ENCODE peak calls at places on chromosomes 16 and 17, in nine cellular contexts. O, R, B, D, G, A, L, I and C are unnamed samples.

GRCh38 chr16:72922714-72923113 is 125.2 kb downstream of the ZFHX3 start:
- DNase-seq in O (no peak), R (no peak), B (no peak), D (no peak), G (no peak), A (no peak), L (no peak), I (no peak), C (no peak)

GRCh38 chr16:85333744-85334640 is 221.7 kb upstream of the CIBAR2 start:
- DNase-seq in O (no peak), R (no peak), B (no peak), D (no peak), G (no peak), A (no peak), L (no peak), I (no peak), C (no peak)

GRCh38 chr16:24978370-24978914 is 36.7 kb downstream of the ARHGAP17 start:
- DNase-seq in O (no peak), R (no peak), B (no peak), D (no peak), G (no peak), A (no peak), L (no peak), I (no peak), C (no peak)

GRCh38 chr16:3444032-3444388 is 530 bp downstream of the NAA60 start:
- DNase-seq in O (no peak), R (no peak), B (peak), D (peak), G (peak), A (no peak), L (peak), I (no peak), C (no peak)

GRCh38 chr16:46717692-46718091 is 28.2 kb downstream of the ORC6 start:
- DNase-seq in O (no peak), R (no peak), B (no peak), D (no peak), G (no peak), A (no peak), L (no peak), I (no peak), C (peak)

GRCh38 chr17:2875608-2876007 is 79.4 kb downstream of the RAP1GAP2 start:
- DNase-seq in O (no peak), R (no peak), B (no peak), D (no peak), G (no peak), A (no peak), L (no peak), I (no peak), C (no peak)

GRCh38 chr16:81626181-81626674 is 152.9 kb upstream of the PLCG2 start:
- DNase-seq in O (no peak), R (no peak), B (no peak), D (no peak), G (no peak), A (no peak), L (no peak), I (no peak), C (no peak)

GRCh38 chr17:59373879-59374495 is 42.5 kb downstream of the YPEL2 start:
- DNase-seq in O (no peak), R (no peak), B (no peak), D (peak), G (peak), A (no peak), L (peak), I (no peak), C (no peak)

GRCh38 chr17:6070895-6071511 is 824 bp downstream of the WSCD1 start:
- DNase-seq in O (no peak), R (no peak), B (no peak), D (no peak), G (no peak), A (no peak), L (peak), I (peak), C (no peak)

GRCh38 chr16:82938108-82938507 is 311.3 kb downstream of the CDH13 start:
- DNase-seq in O (no peak), R (no peak), B (no peak), D (no peak), G (no peak), A (no peak), L (no peak), I (no peak), C (no peak)

GRCh38 chr17:56913000-56913866 is 616 bp downstream of the TRIM25 start:
- DNase-seq in O (peak), R (peak), B (no peak), D (no peak), G (no peak), A (peak), L (peak), I (peak), C (peak)

GRCh38 chr17:19388791-19389190 is 1.8 kb upstream of the MFAP4 start:
- DNase-seq in O (peak), R (no peak), B (no peak), D (peak), G (no peak), A (no peak), L (no peak), I (no peak), C (no peak)

GRCh38 chr16:66378739-66379570 is 12.5 kb downstream of the CDH5 start:
- DNase-seq in O (no peak), R (no peak), B (no peak), D (no peak), G (no peak), A (no peak), L (no peak), I (no peak), C (no peak)

GRCh38 chr17:50181155-50181554 is 15.3 kb downstream of the SGCA start:
- DNase-seq in O (no peak), R (no peak), B (no peak), D (no peak), G (no peak), A (no peak), L (no peak), I (no peak), C (no peak)

GRCh38 chr16:87963400-87963799 is 12.2 kb downstream of the BANP start:
- DNase-seq in O (no peak), R (no peak), B (no peak), D (peak), G (no peak), A (no peak), L (no peak), I (no peak), C (no peak)

GRCh38 chr16:519841-520687 is 7.4 kb upstream of the CAPN15 start:
- DNase-seq in O (no peak), R (no peak), B (no peak), D (no peak), G (no peak), A (no peak), L (no peak), I (no peak), C (no peak)

GRCh38 chr16:22008215-22009142 is 568 bp downstream of the MOSMO start:
- DNase-seq in O (peak), R (no peak), B (no peak), D (no peak), G (no peak), A (peak), L (peak), I (peak), C (peak)

GRCh38 chr17:52390422-52390821 is 231.9 kb upstream of the CA10 start:
- DNase-seq in O (no peak), R (no peak), B (no peak), D (no peak), G (no peak), A (no peak), L (no peak), I (no peak), C (no peak)

GRCh38 chr17:57536789-57537523 is 208.1 kb downstream of the CCDC182 start:
- DNase-seq in O (no peak), R (no peak), B (no peak), D (no peak), G (no peak), A (no peak), L (no peak), I (no peak), C (no peak)

GRCh38 chr16:66899945-66900688 is 18.6 kb downstream of the CDH16 start:
- DNase-seq in O (peak), R (no peak), B (peak), D (peak), G (peak), A (peak), L (peak), I (no peak), C (peak)

GRCh38 chr16:68506331-68507053 is 32.6 kb upstream of the ZFP90 start:
- DNase-seq in O (no peak), R (no peak), B (no peak), D (no peak), G (no peak), A (no peak), L (no peak), I (no peak), C (no peak)

GRCh38 chr17:45370949-45371413 is 54.2 kb upstream of the MAP3K14 start:
- DNase-seq in O (no peak), R (no peak), B (no peak), D (no peak), G (no peak), A (no peak), L (no peak), I (no peak), C (no peak)

GRCh38 chr16:13039526-13039925 is 138.1 kb downstream of the SHISA9 start:
- DNase-seq in O (no peak), R (no peak), B (no peak), D (no peak), G (no peak), A (no peak), L (no peak), I (no peak), C (no peak)

GRCh38 chr16:12141073-12141472 is 164.5 kb downstream of the SNX29 start:
- DNase-seq in O (no peak), R (no peak), B (no peak), D (no peak), G (no peak), A (no peak), L (no peak), I (no peak), C (no peak)

GRCh38 chr17:66637491-66637890 is 197.4 kb upstream of the CACNG5 start:
- DNase-seq in O (no peak), R (no peak), B (no peak), D (no peak), G (no peak), A (no peak), L (no peak), I (no peak), C (no peak)

GRCh38 chr17:17713839-17714238 is 32.6 kb downstream of the RAI1 start:
- DNase-seq in O (peak), R (no peak), B (peak), D (peak), G (peak), A (no peak), L (peak), I (no peak), C (no peak)

GRCh38 chr17:48718781-48719641 is 3.3 kb downstream of the PRAC1 start:
- DNase-seq in O (no peak), R (peak), B (no peak), D (no peak), G (no peak), A (no peak), L (no peak), I (no peak), C (no peak)

GRCh38 chr17:42266918-42267766 is 9.0 kb downstream of the STAT5B start:
- DNase-seq in O (no peak), R (no peak), B (no peak), D (peak), G (no peak), A (no peak), L (peak), I (no peak), C (no peak)

GRCh38 chr17:43723697-43724359 is 34.8 kb downstream of the SOST start:
- DNase-seq in O (no peak), R (no peak), B (peak), D (peak), G (no peak), A (peak), L (no peak), I (no peak), C (no peak)

GRCh38 chr17:55830210-55830609 is 79.4 kb downstream of the PCTP start:
- DNase-seq in O (no peak), R (no peak), B (no peak), D (no peak), G (no peak), A (no peak), L (no peak), I (no peak), C (no peak)

GRCh38 chr17:55820675-55821074 is 69.8 kb downstream of the PCTP start:
- DNase-seq in O (no peak), R (no peak), B (no peak), D (no peak), G (no peak), A (no peak), L (no peak), I (no peak), C (no peak)

GRCh38 chr17:55830699-55831098 is 79.8 kb downstream of the PCTP start:
- DNase-seq in O (no peak), R (no peak), B (no peak), D (no peak), G (no peak), A (no peak), L (no peak), I (no peak), C (no peak)

DNA sequence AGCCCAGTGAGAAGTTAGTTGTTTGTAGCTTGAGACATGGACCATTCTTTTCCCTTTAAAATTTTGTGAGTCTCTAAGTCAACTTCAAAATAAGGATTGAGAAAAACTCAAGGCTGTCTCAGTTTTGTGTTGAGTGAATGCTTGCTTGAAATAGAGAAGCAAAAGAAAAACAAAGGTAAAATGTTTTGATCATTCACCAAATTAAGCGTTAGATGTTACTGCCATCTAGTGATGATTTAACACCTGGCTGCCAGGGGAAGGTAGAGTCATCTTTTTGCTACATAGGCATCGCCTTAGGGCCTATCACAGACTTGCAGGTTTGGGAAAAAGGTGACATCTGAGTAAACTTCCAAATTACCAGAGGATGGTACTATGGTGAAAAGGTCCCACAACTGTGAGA is 74.4 kb downstream of the PCTP start:
- DNase-seq in O (no peak), R (no peak), B (peak), D (no peak), G (no peak), A (no peak), L (no peak), I (no peak), C (no peak)
- TF ChIP-seq CTCF in O (no peak), R (peak), B (no peak), D (no peak), G (no peak), A (peak), L (peak), I (peak), C (no peak)

GRCh38 chr17:62206550-62206949 is 141.5 kb upstream of the MED13 start:
- DNase-seq in O (no peak), R (no peak), B (no peak), D (no peak), G (no peak), A (no peak), L (no peak), I (no peak), C (no peak)
- TF ChIP-seq CTCF in O (no peak), R (no peak), B (no peak), D (no peak), G (no peak), A (no peak), L (no peak), I (no peak), C (no peak)

DNA sequence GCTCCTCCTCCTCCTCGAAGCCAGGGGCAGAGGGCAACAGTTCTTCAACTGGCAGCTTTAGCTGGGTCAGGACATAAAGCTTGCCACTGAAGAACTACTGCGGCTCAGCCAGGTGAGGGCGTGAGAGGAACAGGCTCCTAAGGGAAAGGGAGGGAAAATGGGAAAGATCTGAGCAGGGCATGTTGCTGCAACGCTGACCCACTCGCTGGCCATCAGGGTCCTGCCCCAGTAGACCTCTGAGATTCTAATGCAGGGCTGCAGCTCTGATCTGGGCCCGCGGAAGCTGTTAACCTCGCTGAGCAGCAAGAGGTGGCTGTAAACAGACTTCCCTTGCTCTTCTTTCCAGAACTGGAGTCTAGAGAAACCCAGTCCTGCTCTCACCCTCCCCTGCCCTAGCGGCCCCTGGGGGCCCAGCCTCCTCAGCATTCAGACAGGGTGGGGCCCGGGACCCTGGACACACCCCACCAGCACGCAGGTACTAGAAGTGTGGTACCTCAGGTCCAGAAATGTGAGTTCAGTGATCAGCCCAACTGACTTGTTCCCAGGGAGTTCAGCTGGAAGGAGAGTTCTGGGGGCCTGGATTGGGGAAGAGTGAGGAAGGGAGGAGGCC is 3.8 kb upstream of the TLCD2 start:
- DNase-seq in O (peak), R (peak), B (peak), D (peak), G (peak), A (no peak), L (peak), I (peak), C (no peak)
- TF ChIP-seq CTCF in O (peak), R (peak), B (peak), D (peak), G (no peak), A (peak), L (peak), I (peak), C (no peak)

GRCh38 chr17:12958786-12959185 is 59.0 kb downstream of the ELAC2 start:
- DNase-seq in O (no peak), R (no peak), B (no peak), D (no peak), G (no peak), A (no peak), L (no peak), I (no peak), C (no peak)

GRCh38 chr17:12953126-12953525 is 64.7 kb downstream of the ELAC2 start:
- DNase-seq in O (no peak), R (no peak), B (no peak), D (no peak), G (no peak), A (no peak), L (no peak), I (no peak), C (no peak)

GRCh38 chr17:12959441-12959840 is 58.4 kb downstream of the ELAC2 start:
- DNase-seq in O (no peak), R (no peak), B (no peak), D (peak), G (no peak), A (no peak), L (no peak), I (no peak), C (no peak)

GRCh38 chr17:12952012-12952411 is 65.8 kb downstream of the ELAC2 start:
- DNase-seq in O (no peak), R (no peak), B (no peak), D (no peak), G (no peak), A (no peak), L (no peak), I (no peak), C (no peak)

DNA sequence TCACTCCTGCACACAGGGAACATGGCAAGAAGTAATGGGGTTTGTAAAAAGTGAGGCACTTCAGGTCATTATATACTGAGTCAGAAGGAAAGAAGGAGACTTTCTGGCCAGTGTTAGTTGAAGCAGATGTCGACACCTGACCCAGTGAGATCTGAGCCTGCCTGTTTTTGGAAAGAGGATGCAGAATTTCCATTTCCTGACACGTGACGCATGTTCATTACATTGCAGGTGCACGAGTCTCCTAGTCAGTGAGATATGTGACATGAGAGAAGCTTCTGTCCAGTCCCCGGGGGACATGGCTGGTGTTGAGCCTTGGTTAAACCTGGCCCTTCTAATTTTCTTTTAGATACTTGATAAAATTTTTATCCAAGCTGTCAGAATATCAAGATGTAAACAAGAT is 62.3 kb downstream of the ELAC2 start:
- DNase-seq in O (no peak), R (no peak), B (no peak), D (no peak), G (no peak), A (no peak), L (no peak), I (no peak), C (no peak)
- TF ChIP-seq CTCF in O (no peak), R (no peak), B (no peak), D (no peak), G (no peak), A (no peak), L (no peak), I (no peak), C (no peak)

GRCh38 chr17:75758131-75758905 is 6.7 kb downstream of the GALK1 start:
- DNase-seq in O (no peak), R (no peak), B (no peak), D (no peak), G (no peak), A (no peak), L (no peak), I (no peak), C (no peak)
- TF ChIP-seq CTCF in O (no peak), R (no peak), B (peak), D (peak), G (no peak), A (peak), L (peak), I (no peak), C (no peak)

DNA sequence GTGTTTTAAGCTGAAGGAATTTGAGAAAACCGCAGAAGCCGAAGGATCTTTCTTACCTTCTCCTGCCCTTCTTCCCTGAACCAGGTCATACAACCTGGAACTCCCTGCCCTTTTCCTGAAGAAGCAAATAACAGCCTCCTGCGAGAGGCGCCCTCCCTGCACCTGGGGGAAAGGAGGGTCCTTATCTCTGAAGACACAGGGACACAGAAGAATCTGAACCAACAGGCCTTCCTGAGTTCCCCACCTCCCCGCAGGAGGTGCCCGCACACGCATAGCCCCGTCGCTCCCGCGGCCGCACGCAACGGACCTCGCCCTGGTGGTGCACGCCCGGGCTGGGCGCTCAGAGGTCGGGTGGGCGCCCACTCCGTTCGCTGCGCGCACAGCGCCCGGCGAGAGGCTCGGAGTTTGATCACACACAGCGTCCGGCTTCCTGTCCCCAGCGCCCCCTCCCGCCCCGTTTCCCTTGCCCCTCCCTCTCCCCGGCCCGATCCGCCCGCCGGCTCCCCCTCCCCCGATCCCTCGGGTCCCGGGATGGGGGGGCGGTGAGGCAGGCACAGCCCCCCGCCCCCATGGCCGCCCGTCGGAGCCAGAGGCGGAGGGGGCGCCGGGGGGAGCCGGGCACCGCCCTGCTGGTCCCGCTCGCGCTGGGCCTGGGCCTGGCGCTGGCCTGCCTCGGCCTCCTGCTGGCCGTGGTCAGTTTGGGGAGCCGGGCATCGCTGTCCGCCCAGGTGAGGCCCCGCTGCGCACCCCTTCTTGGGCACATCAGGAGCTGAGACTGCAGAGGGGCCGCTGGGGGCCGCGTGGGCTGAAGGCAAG is at the start of gene TNFSF12:
- DNase-seq in O (peak), R (peak), B (peak), D (peak), G (no peak), A (peak), L (peak), I (peak), C (no peak)
- TF ChIP-seq CTCF in O (peak), R (peak), B (peak), D (peak), G (no peak), A (peak), L (no peak), I (no peak), C (no peak)